ENCODE peak calls at places on chromosomes 16 and 17, in nine cellular contexts. K is AG10803, H is fibroblast of lung, M is NB4, B is GM23338, J is WERI-Rb-1, V is IMR-90, U is dorsolateral prefrontal cortex, X is HCT116. Q is an unnamed sample.

GRCh38 chr16:53089434-53090270 is 34.9 kb downstream of the CHD9 start:
- DNase-seq in K (peak), J (no peak), U (no peak), B (peak), X (no peak), H (peak), V (no peak), M (no peak), Q (peak)

GRCh38 chr16:74811911-74812310 is 37.3 kb upstream of the FA2H start:
- DNase-seq in X (no peak), J (no peak), M (no peak), U (no peak), B (no peak), V (no peak), K (peak), H (no peak), Q (no peak)

GRCh38 chr17:10727192-10727591 is 2.6 kb downstream of the TMEM220 start:
- DNase-seq in M (no peak), V (no peak), U (no peak), X (no peak), K (no peak), B (no peak), J (no peak), H (no peak), Q (no peak)

GRCh38 chr17:40325156-40326013 is 16.4 kb downstream of the RARA start:
- DNase-seq in H (no peak), K (no peak), B (no peak), V (no peak), M (no peak), X (no peak), U (no peak), J (no peak), Q (no peak)

GRCh38 chr17:4053596-4053995 is 89.2 kb downstream of the ZZEF1 start:
- DNase-seq in M (no peak), H (no peak), V (no peak), X (no peak), B (no peak), U (no peak), J (no peak), K (no peak), Q (no peak)

GRCh38 chr16:23836404-23837291 is 865 bp downstream of the PRKCB start:
- DNase-seq in X (no peak), J (peak), H (no peak), B (peak), K (no peak), U (peak), V (no peak), M (peak), Q (no peak)

GRCh38 chr17:74862108-74862901 is 2.6 kb upstream of the GRIN2C start:
- DNase-seq in J (peak), X (no peak), K (peak), V (peak), M (peak), U (peak), B (peak), H (peak), Q (peak)

GRCh38 chr17:32546031-32546444 is 59.2 kb downstream of the CDK5R1 start:
- DNase-seq in J (no peak), H (no peak), X (no peak), M (no peak), K (peak), U (peak), V (no peak), B (peak), Q (no peak)

GRCh38 chr16:55018881-55019280 is 88.2 kb downstream of the IRX5 start:
- DNase-seq in M (no peak), X (no peak), K (no peak), B (no peak), U (no peak), V (no peak), J (no peak), H (no peak), Q (no peak)

GRCh38 chr17:37461668-37462067 is 28.0 kb upstream of the DUSP14 start:
- DNase-seq in M (no peak), U (no peak), J (no peak), H (no peak), B (no peak), K (peak), V (peak), X (no peak), Q (no peak)

GRCh38 chr17:49183801-49184200 is 26.6 kb downstream of the GNGT2 start:
- DNase-seq in H (no peak), V (no peak), U (no peak), M (no peak), K (no peak), X (no peak), B (no peak), J (no peak), Q (no peak)

GRCh38 chr16:2663553-2664521 is 18.5 kb upstream of the KCTD5 start:
- DNase-seq in B (no peak), H (peak), K (peak), M (no peak), J (no peak), U (no peak), X (no peak), V (no peak), Q (peak)

GRCh38 chr17:61057257-61057656 is 342.4 kb upstream of the TBX2 start:
- DNase-seq in U (no peak), K (no peak), X (no peak), J (no peak), M (no peak), B (no peak), V (no peak), H (no peak), Q (no peak)
- TF ChIP-seq CTCF in U (no peak), K (no peak), X (no peak), J (no peak), M (no peak), B (no peak), V (no peak), H (no peak), Q (no peak)

DNA sequence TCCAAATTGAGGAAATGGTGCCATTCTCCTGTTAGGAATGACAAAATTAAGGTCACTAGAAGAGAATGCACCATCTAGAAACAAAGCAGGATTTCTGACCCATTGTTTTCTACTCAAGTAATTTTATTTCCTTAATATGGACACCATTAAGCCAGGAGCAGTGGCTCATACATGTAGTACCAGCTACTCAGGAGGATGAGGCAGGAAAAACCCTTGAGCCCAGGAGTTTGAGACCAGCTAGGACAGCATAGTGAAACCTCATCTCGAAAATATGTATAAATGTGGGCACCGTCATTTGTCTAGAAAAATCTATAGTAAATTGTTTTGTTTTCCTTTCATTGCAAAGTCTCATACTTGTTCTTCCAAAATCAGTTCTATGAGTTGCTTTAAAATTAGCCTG is 9.1 kb upstream of the AP1G1 start:
- DNase-seq in J (no peak), K (no peak), X (no peak), M (no peak), U (no peak), B (no peak), H (no peak), V (peak), Q (no peak)
- H3K4me3 ChIP-seq in J (no peak), K (peak), X (no peak), M (no peak), U (peak), B (no peak), H (no peak), V (no peak), Q (peak)

DNA sequence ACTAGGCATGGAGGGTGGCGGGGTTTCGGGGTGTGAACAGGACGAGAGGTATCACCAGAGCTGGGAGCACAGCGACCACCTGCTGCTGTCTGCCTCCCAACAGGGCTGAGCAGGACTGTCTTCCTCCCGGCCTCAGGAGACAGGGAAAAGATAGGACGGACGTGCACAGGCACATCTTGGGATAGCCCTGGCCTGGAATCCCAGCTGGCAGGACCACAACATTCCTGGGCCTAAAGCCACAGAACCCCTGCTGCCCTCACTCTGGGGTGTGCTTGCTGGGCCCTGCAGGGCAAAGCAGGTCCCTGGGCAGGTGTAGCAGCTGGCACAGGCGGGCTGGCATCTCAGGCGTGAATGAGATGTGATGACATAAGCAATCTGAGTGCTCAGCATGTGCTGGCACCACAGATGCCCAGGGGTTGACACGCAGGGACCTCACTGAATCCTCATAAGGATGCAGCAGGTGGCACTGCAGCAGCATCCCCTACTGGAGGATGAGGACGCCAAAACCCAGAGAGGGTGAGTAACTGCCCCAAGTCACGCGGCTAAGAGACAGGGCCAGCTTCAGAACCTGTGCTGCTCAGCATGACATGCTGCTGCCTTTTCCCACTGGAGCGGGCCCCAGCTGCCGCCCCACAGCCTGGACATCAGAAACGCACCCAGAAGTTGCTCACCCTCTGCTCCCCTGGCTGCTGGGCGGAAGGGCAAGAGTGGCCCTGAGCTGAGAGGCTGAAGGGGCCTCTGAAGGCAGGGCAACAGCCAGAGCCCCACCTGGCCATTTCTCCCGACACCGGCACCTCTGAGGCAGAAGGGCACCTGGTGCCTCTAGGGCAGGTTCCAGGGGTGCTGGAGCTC is 7.1 kb downstream of the CORO7 start:
- DNase-seq in K (no peak), J (no peak), H (no peak), X (no peak), U (peak), M (no peak), V (no peak), B (peak), Q (peak)
- TF ChIP-seq CTCF in K (peak), J (peak), H (no peak), X (no peak), U (peak), M (peak), V (no peak), B (peak), Q (peak)

DNA sequence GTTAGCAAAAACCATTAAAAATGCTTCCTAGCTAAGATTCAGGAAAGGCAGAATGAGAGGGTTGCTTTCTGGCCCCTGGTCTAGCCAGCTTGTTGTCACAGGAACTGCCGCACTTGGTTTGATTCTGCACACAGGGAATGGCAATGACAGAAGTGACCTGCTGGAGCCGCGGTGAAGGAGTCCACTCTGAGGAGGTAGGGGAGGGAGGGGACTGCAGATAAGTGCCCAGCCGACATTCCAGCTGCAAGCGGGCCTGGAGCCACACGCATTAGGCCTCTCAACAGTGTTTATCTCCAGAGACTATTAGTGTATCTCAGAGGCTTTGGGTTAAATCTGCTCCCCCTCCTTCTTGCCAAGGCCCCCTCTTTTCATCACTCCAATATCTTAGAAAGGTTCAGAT is 38.6 kb downstream of the CDRT15 start:
- DNase-seq in U (no peak), H (no peak), M (no peak), J (peak), X (no peak), B (peak), V (no peak), K (no peak), Q (no peak)
- H3K4me3 ChIP-seq in U (no peak), H (no peak), M (no peak), J (no peak), X (no peak), B (no peak), V (no peak), K (no peak), Q (no peak)

GRCh38 chr16:58127634-58128033 is 1.5 kb downstream of the CFAP20 start:
- DNase-seq in H (no peak), J (no peak), U (no peak), K (peak), B (no peak), V (no peak), M (peak), X (no peak), Q (peak)
- TF ChIP-seq CTCF in H (peak), J (no peak), U (no peak), K (peak), B (peak), V (peak), M (peak), X (peak), Q (peak)

GRCh38 chr16:69820926-69821541 is 58.9 kb downstream of the WWP2 start:
- DNase-seq in J (no peak), M (no peak), U (no peak), X (no peak), V (peak), B (peak), H (peak), K (peak), Q (peak)
- H3K4me3 ChIP-seq in J (no peak), M (no peak), U (peak), X (no peak), V (no peak), B (no peak), H (no peak), K (peak), Q (peak)

DNA sequence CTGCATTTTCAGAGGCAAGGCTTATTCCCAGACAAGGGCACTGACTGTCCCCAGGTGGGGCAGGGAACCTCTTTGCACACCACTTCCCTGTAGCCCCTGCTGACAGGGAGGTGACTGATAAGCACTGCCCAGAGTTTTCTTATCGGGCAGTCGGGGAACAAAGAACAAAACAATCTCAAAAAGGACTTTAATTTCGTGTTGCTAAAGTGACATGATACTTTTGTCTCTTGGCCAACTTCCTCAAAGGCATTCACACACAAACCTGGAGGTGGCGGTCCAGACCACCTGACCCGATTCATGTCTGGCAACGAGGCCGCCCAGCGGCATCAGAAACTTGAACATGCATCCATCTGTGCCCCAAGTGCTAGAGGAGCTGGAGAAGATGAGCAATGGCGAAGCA is 28.9 kb downstream of the ZDHHC7 start:
- DNase-seq in U (no peak), V (no peak), J (no peak), X (no peak), M (peak), H (no peak), B (no peak), K (no peak), Q (no peak)
- TF ChIP-seq CTCF in U (no peak), V (no peak), J (no peak), X (no peak), M (no peak), H (no peak), B (no peak), K (no peak), Q (no peak)

GRCh38 chr17:81482673-81483072 is 29.9 kb downstream of the ACTG1 start:
- DNase-seq in H (no peak), M (no peak), K (no peak), U (no peak), J (no peak), V (no peak), X (no peak), B (no peak), Q (no peak)

GRCh38 chr17:81483085-81483861 is 29.3 kb downstream of the ACTG1 start:
- DNase-seq in V (no peak), M (no peak), B (no peak), U (no peak), K (no peak), H (no peak), X (no peak), J (no peak), Q (no peak)

GRCh38 chr17:81480140-81480917 is 32.3 kb downstream of the ACTG1 start:
- DNase-seq in H (peak), X (no peak), J (no peak), B (no peak), K (peak), V (peak), U (no peak), M (no peak), Q (peak)

GRCh38 chr17:81481011-81481799 is 31.4 kb downstream of the ACTG1 start:
- DNase-seq in K (peak), X (no peak), M (no peak), V (peak), B (peak), H (peak), U (peak), J (peak), Q (peak)

GRCh38 chr17:81481815-81482505 is 30.6 kb downstream of the ACTG1 start:
- DNase-seq in B (no peak), U (no peak), X (no peak), V (no peak), J (no peak), K (no peak), M (no peak), H (no peak), Q (no peak)
- H3K4me3 ChIP-seq in B (peak), U (peak), X (no peak), V (peak), J (peak), K (peak), M (no peak), H (no peak), Q (peak)

GRCh38 chr16:50763211-50763610 is 21.3 kb downstream of the CYLD start:
- DNase-seq in V (peak), H (no peak), X (no peak), J (no peak), B (no peak), K (no peak), M (no peak), U (no peak), Q (no peak)
- TF ChIP-seq CTCF in V (no peak), H (no peak), X (no peak), J (no peak), B (no peak), K (no peak), M (no peak), U (no peak), Q (no peak)